ENCODE peak calls at places on chromosome 1, in eight cellular contexts. V is heart left ventricle; E is CD8-positive, alpha-beta T cell; T is left ventricle myocardium inferior; L is hepatocyte; Q is brain microvascular endothelial cell; D is psoas muscle; Y is astrocyte. P is an unnamed sample.

GRCh38 chr1:99331083-99331482 is 66.8 kb downstream of the PLPPR4 start:
- DNase-seq in V (no peak), E (no peak), T (no peak), L (no peak), Q (no peak), D (no peak), Y (no peak), P (no peak)

GRCh38 chr1:220880726-220881506 is 1.7 kb downstream of the HLX start:
- DNase-seq in V (peak), E (no peak), T (peak), L (peak), Q (no peak), D (peak), Y (peak), P (peak)

GRCh38 chr1:81467433-81467832 is 333.3 kb upstream of the ADGRL2 start:
- DNase-seq in V (no peak), E (no peak), T (no peak), L (no peak), Q (no peak), D (no peak), Y (no peak), P (no peak)

GRCh38 chr1:206000641-206001339 is 2.4 kb downstream of the RAB7B start:
- DNase-seq in V (peak), E (no peak), T (no peak), L (no peak), Q (peak), D (no peak), Y (peak), P (peak)

GRCh38 chr1:169105434-169106094 is 926 bp upstream of the ATP1B1 start:
- DNase-seq in V (peak), E (peak), T (peak), L (peak), Q (no peak), D (peak), Y (no peak), P (peak)

GRCh38 chr1:243233908-243234307 is 21.2 kb downstream of the CEP170 start:
- DNase-seq in V (no peak), E (no peak), T (no peak), L (no peak), Q (peak), D (no peak), Y (peak), P (no peak)

GRCh38 chr1:200258447-200259375 is 151.1 kb downstream of the ZNF281 start:
- DNase-seq in V (no peak), E (no peak), T (no peak), L (no peak), Q (no peak), D (no peak), Y (no peak), P (peak)

GRCh38 chr1:43538969-43539368 is 8.3 kb downstream of the PTPRF start:
- DNase-seq in V (no peak), E (no peak), T (no peak), L (no peak), Q (no peak), D (no peak), Y (no peak), P (no peak)

GRCh38 chr1:209249785-209250441 is 333.6 kb upstream of the CAMK1G start:
- DNase-seq in V (no peak), E (no peak), T (no peak), L (no peak), Q (no peak), D (no peak), Y (no peak), P (no peak)

GRCh38 chr1:159853417-159853816 is 9.0 kb downstream of the VSIG8 start:
- DNase-seq in V (no peak), E (no peak), T (no peak), L (no peak), Q (peak), D (no peak), Y (peak), P (no peak)

GRCh38 chr1:231778009-231778719 is 151.6 kb downstream of the DISC1 start:
- DNase-seq in V (peak), E (no peak), T (peak), L (peak), Q (peak), D (peak), Y (peak), P (no peak)

GRCh38 chr1:226223786-226224244 is 351 bp downstream of the MIXL1 start:
- DNase-seq in V (no peak), E (no peak), T (no peak), L (peak), Q (no peak), D (no peak), Y (peak), P (peak)

GRCh38 chr1:58755468-58755872 is 28.4 kb downstream of the JUN start:
- DNase-seq in V (peak), E (peak), T (peak), L (peak), Q (peak), D (peak), Y (peak), P (peak)

GRCh38 chr1:84479998-84480397 is 932 bp downstream of the RPF1 start:
- DNase-seq in V (no peak), E (no peak), T (no peak), L (peak), Q (no peak), D (no peak), Y (no peak), P (peak)

GRCh38 chr1:156468693-156469345 is 31.8 kb downstream of the MEF2D start:
- DNase-seq in V (no peak), E (no peak), T (no peak), L (no peak), Q (no peak), D (no peak), Y (no peak), P (no peak)

GRCh38 chr1:184691719-184692324 is 62.8 kb downstream of the EDEM3 start:
- DNase-seq in V (no peak), E (no peak), T (no peak), L (peak), Q (peak), D (no peak), Y (peak), P (peak)

GRCh38 chr1:36161656-36162531 is 5.9 kb downstream of the MAP7D1 start:
- DNase-seq in V (no peak), E (peak), T (no peak), L (peak), Q (peak), D (no peak), Y (peak), P (no peak)

GRCh38 chr1:36160388-36160948 is 4.5 kb downstream of the MAP7D1 start:
- DNase-seq in V (no peak), E (no peak), T (no peak), L (no peak), Q (no peak), D (no peak), Y (no peak), P (no peak)

GRCh38 chr1:36159614-36160387 is 3.8 kb downstream of the MAP7D1 start:
- DNase-seq in V (no peak), E (no peak), T (no peak), L (no peak), Q (no peak), D (no peak), Y (no peak), P (no peak)

GRCh38 chr1:36162680-36163079 is 6.7 kb downstream of the MAP7D1 start:
- DNase-seq in V (no peak), E (no peak), T (no peak), L (no peak), Q (no peak), D (no peak), Y (no peak), P (no peak)

GRCh38 chr1:36160949-36161485 is 5.1 kb downstream of the MAP7D1 start:
- DNase-seq in V (peak), E (peak), T (peak), L (peak), Q (peak), D (peak), Y (peak), P (no peak)
- H3K4me3 ChIP-seq in V (peak), E (peak), T (peak), L (peak), Q (peak), D (peak), Y (peak), P (no peak)

GRCh38 chr1:180136968-180137356 is 17.7 kb upstream of the QSOX1 start:
- DNase-seq in V (no peak), E (no peak), T (no peak), L (no peak), Q (no peak), D (no peak), Y (no peak), P (no peak)
- H3K27ac ChIP-seq in V (no peak), E (no peak), T (no peak), L (no peak), Q (no peak), D (no peak), Y (no peak), P (no peak)

DNA sequence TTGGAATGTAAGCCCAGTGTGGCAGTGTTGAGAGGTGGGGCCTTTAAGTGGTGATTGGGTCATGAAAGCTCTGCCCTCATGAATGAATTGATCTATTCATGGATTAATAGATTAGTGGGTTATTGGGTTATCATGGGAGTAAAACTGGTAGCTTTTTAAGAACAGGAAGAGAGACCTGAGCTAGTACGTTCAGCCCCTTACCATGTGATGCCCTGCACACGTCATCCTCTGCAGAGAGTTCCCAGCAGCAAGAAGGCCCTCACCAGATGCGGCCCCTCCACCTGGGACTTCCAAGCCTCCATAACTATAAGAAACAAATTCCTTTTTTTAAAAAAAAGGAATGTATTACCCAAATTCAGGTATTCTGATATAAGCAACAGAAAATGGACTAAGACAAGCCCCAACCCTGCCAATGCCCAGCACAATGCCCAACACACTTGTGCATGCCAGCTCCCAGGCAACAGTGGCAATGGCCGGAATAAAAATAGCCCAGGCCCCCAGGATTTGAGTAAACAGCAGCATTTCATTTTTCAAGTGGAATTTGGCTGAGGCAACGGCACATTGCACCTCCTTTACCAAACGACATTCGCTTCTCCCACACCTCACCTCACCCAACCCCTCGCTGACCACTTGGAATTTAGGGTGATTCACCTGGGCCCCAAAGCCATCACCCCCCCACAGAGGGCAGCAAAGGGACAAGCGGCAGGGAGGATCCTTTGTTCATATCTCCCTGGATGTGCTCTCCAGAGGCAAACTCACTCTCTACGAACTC is 215.9 kb downstream of the TOMM20 start:
- DNase-seq in V (no peak), E (no peak), T (no peak), L (no peak), Q (no peak), D (no peak), Y (no peak), P (no peak)
- H3K4me3 ChIP-seq in V (no peak), E (no peak), T (no peak), L (no peak), Q (no peak), D (no peak), Y (no peak), P (no peak)

DNA sequence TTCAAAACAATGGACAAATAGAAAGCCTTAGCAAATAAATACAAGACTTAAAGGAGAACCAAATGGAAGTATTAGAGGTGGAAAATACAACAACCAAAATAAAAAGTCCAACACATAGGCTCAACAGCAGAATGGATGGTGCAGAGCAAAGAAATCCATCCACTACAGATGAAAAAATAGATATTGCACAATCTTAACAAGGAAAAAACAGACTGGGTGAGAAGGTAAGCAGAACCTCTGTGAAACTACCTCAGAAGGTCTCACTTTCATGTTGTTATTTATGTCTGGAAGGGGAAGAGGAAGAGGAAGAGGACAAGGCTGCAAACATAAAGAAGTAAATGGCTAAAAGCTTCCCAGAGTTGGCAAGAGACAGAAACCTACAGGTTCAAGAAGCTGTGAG is 158.7 kb upstream of the NBPF11 start:
- DNase-seq in V (no peak), E (no peak), T (no peak), L (no peak), Q (no peak), D (no peak), Y (no peak), P (no peak)
- H3K27ac ChIP-seq in V (no peak), E (no peak), T (no peak), L (no peak), Q (no peak), D (no peak), Y (no peak), P (no peak)

GRCh38 chr1:26794391-26794790 is 6.6 kb downstream of the PIGV start:
- DNase-seq in V (no peak), E (no peak), T (no peak), L (no peak), Q (no peak), D (no peak), Y (no peak), P (no peak)

GRCh38 chr1:26797627-26798026 is 9.9 kb downstream of the PIGV start:
- DNase-seq in V (peak), E (no peak), T (no peak), L (no peak), Q (no peak), D (no peak), Y (no peak), P (no peak)

DNA sequence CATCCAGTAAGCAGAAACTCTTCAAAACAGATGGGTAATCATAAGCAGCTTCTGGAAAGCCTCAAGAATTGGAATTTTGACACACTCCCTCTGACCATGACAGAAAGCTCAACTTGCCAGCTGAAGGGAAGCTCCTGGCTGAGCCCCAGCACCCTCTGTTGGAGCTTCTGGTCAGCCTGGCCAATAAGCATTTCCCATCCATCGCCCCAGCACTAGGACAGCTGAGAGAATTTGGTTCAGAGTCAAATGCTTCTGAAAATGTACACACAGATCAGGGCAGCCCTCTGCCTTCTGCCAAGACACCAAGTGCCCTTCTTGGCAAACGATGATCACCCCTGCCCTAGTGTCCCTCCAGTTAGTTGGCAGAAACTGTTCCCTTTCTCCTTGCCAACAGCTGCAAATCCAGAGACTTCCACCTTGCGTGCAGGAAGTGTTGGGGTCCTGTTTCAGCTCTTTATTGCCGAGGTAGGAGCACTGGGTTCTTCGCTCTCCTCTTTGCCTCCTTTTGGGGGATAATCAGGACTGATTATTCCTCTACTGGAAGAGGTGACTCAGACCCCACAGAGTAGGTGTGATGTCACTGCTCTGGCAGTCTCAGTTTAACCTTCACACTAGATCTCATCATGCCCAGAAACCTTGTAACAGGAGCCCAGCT is 11.9 kb downstream of the PIGV start:
- DNase-seq in V (peak), E (no peak), T (peak), L (peak), Q (peak), D (peak), Y (peak), P (no peak)
- H3K4me3 ChIP-seq in V (no peak), E (no peak), T (peak), L (no peak), Q (no peak), D (peak), Y (no peak), P (no peak)

GRCh38 chr1:201767339-201767738 is 61.6 kb upstream of the IPO9 start:
- DNase-seq in V (no peak), E (no peak), T (no peak), L (no peak), Q (no peak), D (no peak), Y (no peak), P (no peak)

GRCh38 chr1:201769966-201770365 is 59.0 kb upstream of the IPO9 start:
- DNase-seq in V (peak), E (no peak), T (peak), L (no peak), Q (peak), D (peak), Y (peak), P (no peak)

GRCh38 chr1:201771466-201771865 is 57.5 kb upstream of the IPO9 start:
- DNase-seq in V (no peak), E (no peak), T (no peak), L (no peak), Q (peak), D (no peak), Y (peak), P (no peak)

GRCh38 chr1:201766117-201766863 is 62.7 kb upstream of the IPO9 start:
- DNase-seq in V (peak), E (no peak), T (peak), L (no peak), Q (peak), D (peak), Y (peak), P (no peak)

DNA sequence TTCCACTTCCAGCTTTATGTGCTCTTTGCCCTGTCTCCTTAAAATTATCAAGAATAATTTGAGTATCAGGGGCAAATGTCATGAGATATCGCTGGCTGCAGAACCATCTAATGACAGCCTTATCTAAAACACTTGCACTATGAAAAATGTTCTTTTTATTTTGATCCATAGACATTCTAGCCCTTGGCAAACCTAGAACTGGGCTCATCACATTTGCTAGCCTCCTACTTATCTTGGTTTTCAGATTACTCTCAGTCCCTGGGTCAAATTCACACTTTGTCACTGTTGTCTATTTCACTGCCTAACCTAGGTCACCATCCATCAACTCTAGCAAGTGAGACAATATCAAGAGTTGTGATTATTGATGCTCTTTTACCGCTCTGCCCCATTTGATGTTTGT is 59.9 kb upstream of the IPO9 start:
- DNase-seq in V (no peak), E (no peak), T (no peak), L (no peak), Q (no peak), D (no peak), Y (no peak), P (no peak)
- H3K27ac ChIP-seq in V (peak), E (no peak), T (peak), L (no peak), Q (peak), D (no peak), Y (no peak), P (no peak)